ENCODE peak calls at places on chromosome 5, in ten cellular contexts. One of them, this sample, is unnamed.

GRCh38 chr5:143957455-143957854 is 145.5 kb downstream of the HMHB1 start:
- DNase-seq in pons: no peak
- DNase-seq in Right ventricle myocardium inferior: no peak
- DNase-seq in fibroblast of lung: no peak
- DNase-seq in PC-9: no peak
- DNase-seq in T1000: no peak
- DNase-seq in T-helper 2 cell: no peak
- DNase-seq in osteocyte: no peak
- DNase-seq in stimulated activated CD8-positive, alpha-beta memory T cell treated with anti-CD3 and anti-CD28 coated beads, Interleukin-2, amount 100 ng/mL, for 48 hours: no peak
- DNase-seq in substantia nigra: no peak
- DNase-seq in this sample: no peak

GRCh38 chr5:96343094-96343493 is 90.0 kb downstream of the PCSK1 start:
- DNase-seq in Right ventricle myocardium inferior: no peak
- DNase-seq in stimulated activated CD8-positive, alpha-beta memory T cell treated with anti-CD3 and anti-CD28 coated beads, Interleukin-2, amount 100 ng/mL, for 48 hours: no peak
- DNase-seq in T1000: no peak
- DNase-seq in fibroblast of lung: no peak
- DNase-seq in PC-9: no peak
- DNase-seq in T-helper 2 cell: no peak
- DNase-seq in pons: no peak
- DNase-seq in substantia nigra: no peak
- DNase-seq in osteocyte: no peak
- DNase-seq in this sample: no peak

GRCh38 chr5:32713396-32714381 is 2.6 kb downstream of the NPR3 start:
- DNase-seq in T-helper 2 cell: no peak
- DNase-seq in fibroblast of lung: peak
- DNase-seq in T1000: no peak
- DNase-seq in stimulated activated CD8-positive, alpha-beta memory T cell treated with anti-CD3 and anti-CD28 coated beads, Interleukin-2, amount 100 ng/mL, for 48 hours: no peak
- DNase-seq in pons: no peak
- DNase-seq in osteocyte: peak
- DNase-seq in Right ventricle myocardium inferior: no peak
- DNase-seq in substantia nigra: no peak
- DNase-seq in PC-9: peak
- DNase-seq in this sample: no peak

GRCh38 chr5:39255406-39255805 is 36.0 kb upstream of the FYB1 start:
- DNase-seq in stimulated activated CD8-positive, alpha-beta memory T cell treated with anti-CD3 and anti-CD28 coated beads, Interleukin-2, amount 100 ng/mL, for 48 hours: no peak
- DNase-seq in T-helper 2 cell: no peak
- DNase-seq in PC-9: no peak
- DNase-seq in fibroblast of lung: no peak
- DNase-seq in T1000: no peak
- DNase-seq in osteocyte: no peak
- DNase-seq in pons: no peak
- DNase-seq in substantia nigra: no peak
- DNase-seq in Right ventricle myocardium inferior: no peak
- DNase-seq in this sample: peak

GRCh38 chr5:135565256-135565655 is 13.5 kb downstream of the CXCL14 start:
- DNase-seq in Right ventricle myocardium inferior: no peak
- DNase-seq in PC-9: no peak
- DNase-seq in osteocyte: no peak
- DNase-seq in T1000: no peak
- DNase-seq in T-helper 2 cell: no peak
- DNase-seq in pons: no peak
- DNase-seq in stimulated activated CD8-positive, alpha-beta memory T cell treated with anti-CD3 and anti-CD28 coated beads, Interleukin-2, amount 100 ng/mL, for 48 hours: no peak
- DNase-seq in substantia nigra: no peak
- DNase-seq in fibroblast of lung: no peak
- DNase-seq in this sample: no peak

GRCh38 chr5:10702911-10703491 is 58.0 kb downstream of the DAP start:
- DNase-seq in osteocyte: no peak
- DNase-seq in pons: no peak
- DNase-seq in T-helper 2 cell: no peak
- DNase-seq in T1000: no peak
- DNase-seq in fibroblast of lung: peak
- DNase-seq in stimulated activated CD8-positive, alpha-beta memory T cell treated with anti-CD3 and anti-CD28 coated beads, Interleukin-2, amount 100 ng/mL, for 48 hours: no peak
- DNase-seq in Right ventricle myocardium inferior: no peak
- DNase-seq in substantia nigra: no peak
- DNase-seq in PC-9: peak
- DNase-seq in this sample: peak

GRCh38 chr5:45596320-45596719 is 99.9 kb downstream of the HCN1 start:
- DNase-seq in substantia nigra: no peak
- DNase-seq in T1000: no peak
- DNase-seq in PC-9: no peak
- DNase-seq in Right ventricle myocardium inferior: no peak
- DNase-seq in osteocyte: no peak
- DNase-seq in pons: no peak
- DNase-seq in fibroblast of lung: no peak
- DNase-seq in stimulated activated CD8-positive, alpha-beta memory T cell treated with anti-CD3 and anti-CD28 coated beads, Interleukin-2, amount 100 ng/mL, for 48 hours: no peak
- DNase-seq in T-helper 2 cell: no peak
- DNase-seq in this sample: no peak

GRCh38 chr5:59416441-59416840 is 477.1 kb downstream of the PDE4D start:
- DNase-seq in pons: no peak
- DNase-seq in substantia nigra: no peak
- DNase-seq in stimulated activated CD8-positive, alpha-beta memory T cell treated with anti-CD3 and anti-CD28 coated beads, Interleukin-2, amount 100 ng/mL, for 48 hours: no peak
- DNase-seq in Right ventricle myocardium inferior: no peak
- DNase-seq in T-helper 2 cell: no peak
- DNase-seq in PC-9: no peak
- DNase-seq in fibroblast of lung: peak
- DNase-seq in T1000: no peak
- DNase-seq in osteocyte: no peak
- DNase-seq in this sample: no peak

GRCh38 chr5:98605010-98605425 is 168.4 kb upstream of the RGMB start:
- DNase-seq in PC-9: no peak
- DNase-seq in Right ventricle myocardium inferior: no peak
- DNase-seq in pons: peak
- DNase-seq in stimulated activated CD8-positive, alpha-beta memory T cell treated with anti-CD3 and anti-CD28 coated beads, Interleukin-2, amount 100 ng/mL, for 48 hours: no peak
- DNase-seq in substantia nigra: no peak
- DNase-seq in fibroblast of lung: no peak
- DNase-seq in T-helper 2 cell: no peak
- DNase-seq in osteocyte: no peak
- DNase-seq in T1000: no peak
- DNase-seq in this sample: no peak

GRCh38 chr5:160991205-160991604 is 139.2 kb upstream of the ATP10B start:
- DNase-seq in PC-9: no peak
- DNase-seq in fibroblast of lung: no peak
- DNase-seq in T-helper 2 cell: no peak
- DNase-seq in pons: no peak
- DNase-seq in stimulated activated CD8-positive, alpha-beta memory T cell treated with anti-CD3 and anti-CD28 coated beads, Interleukin-2, amount 100 ng/mL, for 48 hours: no peak
- DNase-seq in osteocyte: no peak
- DNase-seq in substantia nigra: no peak
- DNase-seq in Right ventricle myocardium inferior: no peak
- DNase-seq in T1000: no peak
- DNase-seq in this sample: no peak

GRCh38 chr5:27020965-27021364 is 17.4 kb downstream of the CDH9 start:
- DNase-seq in pons: no peak
- DNase-seq in stimulated activated CD8-positive, alpha-beta memory T cell treated with anti-CD3 and anti-CD28 coated beads, Interleukin-2, amount 100 ng/mL, for 48 hours: no peak
- DNase-seq in Right ventricle myocardium inferior: no peak
- DNase-seq in T1000: no peak
- DNase-seq in fibroblast of lung: peak
- DNase-seq in PC-9: no peak
- DNase-seq in osteocyte: no peak
- DNase-seq in T-helper 2 cell: no peak
- DNase-seq in substantia nigra: no peak
- DNase-seq in this sample: no peak

GRCh38 chr5:67696446-67696845 is 499.8 kb upstream of the CD180 start:
- DNase-seq in pons: no peak
- DNase-seq in Right ventricle myocardium inferior: no peak
- DNase-seq in fibroblast of lung: no peak
- DNase-seq in substantia nigra: no peak
- DNase-seq in T1000: no peak
- DNase-seq in osteocyte: no peak
- DNase-seq in stimulated activated CD8-positive, alpha-beta memory T cell treated with anti-CD3 and anti-CD28 coated beads, Interleukin-2, amount 100 ng/mL, for 48 hours: no peak
- DNase-seq in PC-9: no peak
- DNase-seq in T-helper 2 cell: no peak
- DNase-seq in this sample: no peak

GRCh38 chr5:111232311-111233049 is 8.3 kb downstream of the CAMK4 start:
- DNase-seq in stimulated activated CD8-positive, alpha-beta memory T cell treated with anti-CD3 and anti-CD28 coated beads, Interleukin-2, amount 100 ng/mL, for 48 hours: no peak
- DNase-seq in fibroblast of lung: no peak
- DNase-seq in T1000: no peak
- DNase-seq in Right ventricle myocardium inferior: no peak
- DNase-seq in substantia nigra: no peak
- DNase-seq in osteocyte: no peak
- DNase-seq in T-helper 2 cell: no peak
- DNase-seq in PC-9: no peak
- DNase-seq in pons: no peak
- DNase-seq in this sample: no peak

GRCh38 chr5:42572313-42572712 is 149.1 kb downstream of the GHR start:
- DNase-seq in pons: no peak
- DNase-seq in T1000: no peak
- DNase-seq in fibroblast of lung: peak
- DNase-seq in osteocyte: no peak
- DNase-seq in T-helper 2 cell: no peak
- DNase-seq in Right ventricle myocardium inferior: no peak
- DNase-seq in stimulated activated CD8-positive, alpha-beta memory T cell treated with anti-CD3 and anti-CD28 coated beads, Interleukin-2, amount 100 ng/mL, for 48 hours: no peak
- DNase-seq in substantia nigra: no peak
- DNase-seq in PC-9: no peak
- DNase-seq in this sample: no peak

GRCh38 chr5:161549106-161549505 is 2.6 kb upstream of the GABRB2 start:
- DNase-seq in Right ventricle myocardium inferior: no peak
- DNase-seq in osteocyte: no peak
- DNase-seq in T1000: no peak
- DNase-seq in fibroblast of lung: no peak
- DNase-seq in PC-9: no peak
- DNase-seq in T-helper 2 cell: no peak
- DNase-seq in substantia nigra: no peak
- DNase-seq in pons: no peak
- DNase-seq in stimulated activated CD8-positive, alpha-beta memory T cell treated with anti-CD3 and anti-CD28 coated beads, Interleukin-2, amount 100 ng/mL, for 48 hours: no peak
- DNase-seq in this sample: no peak

GRCh38 chr5:136018814-136019777 is 9.7 kb upstream of the TGFBI start:
- DNase-seq in T1000: peak
- DNase-seq in fibroblast of lung: peak
- DNase-seq in pons: peak
- DNase-seq in T-helper 2 cell: no peak
- DNase-seq in Right ventricle myocardium inferior: no peak
- DNase-seq in osteocyte: peak
- DNase-seq in stimulated activated CD8-positive, alpha-beta memory T cell treated with anti-CD3 and anti-CD28 coated beads, Interleukin-2, amount 100 ng/mL, for 48 hours: no peak
- DNase-seq in PC-9: no peak
- DNase-seq in substantia nigra: no peak
- DNase-seq in this sample: no peak

GRCh38 chr5:177453852-177454396 is 7.3 kb downstream of the PRR7 start:
- DNase-seq in pons: no peak
- DNase-seq in stimulated activated CD8-positive, alpha-beta memory T cell treated with anti-CD3 and anti-CD28 coated beads, Interleukin-2, amount 100 ng/mL, for 48 hours: no peak
- DNase-seq in T1000: no peak
- DNase-seq in Right ventricle myocardium inferior: no peak
- DNase-seq in substantia nigra: peak
- DNase-seq in fibroblast of lung: no peak
- DNase-seq in osteocyte: no peak
- DNase-seq in T-helper 2 cell: no peak
- DNase-seq in PC-9: no peak
- DNase-seq in this sample: no peak

GRCh38 chr5:138789771-138790242 is 36.6 kb downstream of the CTNNA1 start:
- DNase-seq in osteocyte: no peak
- DNase-seq in T1000: no peak
- DNase-seq in substantia nigra: no peak
- DNase-seq in PC-9: no peak
- DNase-seq in stimulated activated CD8-positive, alpha-beta memory T cell treated with anti-CD3 and anti-CD28 coated beads, Interleukin-2, amount 100 ng/mL, for 48 hours: no peak
- DNase-seq in pons: peak
- DNase-seq in T-helper 2 cell: no peak
- DNase-seq in fibroblast of lung: peak
- DNase-seq in Right ventricle myocardium inferior: no peak
- DNase-seq in this sample: no peak

GRCh38 chr5:164998590-164998989 is 1493.2 kb downstream of the MAT2B start:
- DNase-seq in T1000: no peak
- DNase-seq in PC-9: no peak
- DNase-seq in Right ventricle myocardium inferior: no peak
- DNase-seq in stimulated activated CD8-positive, alpha-beta memory T cell treated with anti-CD3 and anti-CD28 coated beads, Interleukin-2, amount 100 ng/mL, for 48 hours: no peak
- DNase-seq in fibroblast of lung: no peak
- DNase-seq in substantia nigra: no peak
- DNase-seq in osteocyte: no peak
- DNase-seq in T-helper 2 cell: no peak
- DNase-seq in pons: no peak
- DNase-seq in this sample: no peak

GRCh38 chr5:72121753-72122445 is 14.6 kb downstream of the MAP1B start:
- DNase-seq in osteocyte: no peak
- DNase-seq in PC-9: no peak
- DNase-seq in T1000: no peak
- DNase-seq in T-helper 2 cell: no peak
- DNase-seq in substantia nigra: no peak
- DNase-seq in stimulated activated CD8-positive, alpha-beta memory T cell treated with anti-CD3 and anti-CD28 coated beads, Interleukin-2, amount 100 ng/mL, for 48 hours: no peak
- DNase-seq in fibroblast of lung: no peak
- DNase-seq in Right ventricle myocardium inferior: no peak
- DNase-seq in pons: no peak
- DNase-seq in this sample: no peak

GRCh38 chr5:36657563-36657995 is 51.2 kb downstream of the SLC1A3 start:
- DNase-seq in stimulated activated CD8-positive, alpha-beta memory T cell treated with anti-CD3 and anti-CD28 coated beads, Interleukin-2, amount 100 ng/mL, for 48 hours: no peak
- DNase-seq in PC-9: peak
- DNase-seq in fibroblast of lung: peak
- DNase-seq in T-helper 2 cell: no peak
- DNase-seq in osteocyte: no peak
- DNase-seq in substantia nigra: no peak
- DNase-seq in Right ventricle myocardium inferior: no peak
- DNase-seq in pons: peak
- DNase-seq in T1000: peak
- DNase-seq in this sample: peak

GRCh38 chr5:96661101-96661840 is 905 bp upstream of the CAST start:
- DNase-seq in PC-9: peak
- DNase-seq in T1000: no peak
- DNase-seq in T-helper 2 cell: no peak
- DNase-seq in pons: peak
- DNase-seq in substantia nigra: no peak
- DNase-seq in stimulated activated CD8-positive, alpha-beta memory T cell treated with anti-CD3 and anti-CD28 coated beads, Interleukin-2, amount 100 ng/mL, for 48 hours: peak
- DNase-seq in fibroblast of lung: peak
- DNase-seq in Right ventricle myocardium inferior: peak
- DNase-seq in osteocyte: no peak
- DNase-seq in this sample: no peak

GRCh38 chr5:41445937-41446563 is 64.4 kb downstream of the PLCXD3 start:
- DNase-seq in stimulated activated CD8-positive, alpha-beta memory T cell treated with anti-CD3 and anti-CD28 coated beads, Interleukin-2, amount 100 ng/mL, for 48 hours: no peak
- DNase-seq in osteocyte: no peak
- DNase-seq in fibroblast of lung: peak
- DNase-seq in T1000: no peak
- DNase-seq in pons: no peak
- DNase-seq in T-helper 2 cell: no peak
- DNase-seq in substantia nigra: no peak
- DNase-seq in PC-9: no peak
- DNase-seq in Right ventricle myocardium inferior: no peak
- DNase-seq in this sample: no peak

GRCh38 chr5:96718635-96719077 is 56.5 kb downstream of the CAST start:
- DNase-seq in T-helper 2 cell: no peak
- DNase-seq in substantia nigra: no peak
- DNase-seq in Right ventricle myocardium inferior: peak
- DNase-seq in stimulated activated CD8-positive, alpha-beta memory T cell treated with anti-CD3 and anti-CD28 coated beads, Interleukin-2, amount 100 ng/mL, for 48 hours: no peak
- DNase-seq in pons: peak
- DNase-seq in T1000: no peak
- DNase-seq in PC-9: no peak
- DNase-seq in osteocyte: no peak
- DNase-seq in fibroblast of lung: no peak
- DNase-seq in this sample: peak

GRCh38 chr5:126376443-126376842 is 46.8 kb upstream of the GRAMD2B start:
- DNase-seq in pons: peak
- DNase-seq in Right ventricle myocardium inferior: peak
- DNase-seq in PC-9: no peak
- DNase-seq in T-helper 2 cell: no peak
- DNase-seq in substantia nigra: no peak
- DNase-seq in stimulated activated CD8-positive, alpha-beta memory T cell treated with anti-CD3 and anti-CD28 coated beads, Interleukin-2, amount 100 ng/mL, for 48 hours: no peak
- DNase-seq in fibroblast of lung: no peak
- DNase-seq in T1000: no peak
- DNase-seq in osteocyte: no peak
- DNase-seq in this sample: no peak

GRCh38 chr5:174951151-174951780 is 226.9 kb downstream of the MSX2 start:
- DNase-seq in PC-9: peak
- DNase-seq in Right ventricle myocardium inferior: no peak
- DNase-seq in fibroblast of lung: peak
- DNase-seq in substantia nigra: no peak
- DNase-seq in osteocyte: no peak
- DNase-seq in stimulated activated CD8-positive, alpha-beta memory T cell treated with anti-CD3 and anti-CD28 coated beads, Interleukin-2, amount 100 ng/mL, for 48 hours: peak
- DNase-seq in T1000: peak
- DNase-seq in T-helper 2 cell: no peak
- DNase-seq in pons: peak
- DNase-seq in this sample: peak

GRCh38 chr5:149267241-149267973 is 4.3 kb upstream of the AFAP1L1 start:
- DNase-seq in substantia nigra: peak
- DNase-seq in T1000: no peak
- DNase-seq in PC-9: no peak
- DNase-seq in fibroblast of lung: no peak
- DNase-seq in pons: peak
- DNase-seq in stimulated activated CD8-positive, alpha-beta memory T cell treated with anti-CD3 and anti-CD28 coated beads, Interleukin-2, amount 100 ng/mL, for 48 hours: no peak
- DNase-seq in T-helper 2 cell: no peak
- DNase-seq in osteocyte: no peak
- DNase-seq in Right ventricle myocardium inferior: no peak
- DNase-seq in this sample: no peak

GRCh38 chr5:175471628-175472027 is 6.7 kb upstream of the SFXN1 start:
- DNase-seq in T-helper 2 cell: no peak
- DNase-seq in fibroblast of lung: no peak
- DNase-seq in T1000: no peak
- DNase-seq in osteocyte: no peak
- DNase-seq in pons: no peak
- DNase-seq in Right ventricle myocardium inferior: no peak
- DNase-seq in stimulated activated CD8-positive, alpha-beta memory T cell treated with anti-CD3 and anti-CD28 coated beads, Interleukin-2, amount 100 ng/mL, for 48 hours: peak
- DNase-seq in substantia nigra: no peak
- DNase-seq in PC-9: no peak
- DNase-seq in this sample: no peak